ENCODE peak calls at places on chromosomes 6 and 20, in nine cellular contexts. P, X, W, A, U, Z, G, Q and S are unnamed samples. For H3K4me1, the result is how much of the 10 kb centered on the place peaks cover.

GRCh38 chr6:161694995-161695394 is 421.1 kb upstream of the AGPAT4 start:
- DNase-seq in P (peak), X (peak), W (no peak), A (no peak), U (no peak), Z (no peak), G (no peak), Q (no peak), S (no peak)

GRCh38 chr20:49430320-49430719 is 52.1 kb downstream of the KCNB1 start:
- DNase-seq in P (no peak), X (no peak), W (no peak), A (no peak), U (no peak), Z (no peak), G (no peak), Q (no peak), S (no peak)

GRCh38 chr6:168308390-168309144 is 11.0 kb downstream of the DACT2 start:
- DNase-seq in P (no peak), X (no peak), W (no peak), A (no peak), U (no peak), Z (no peak), G (no peak), Q (no peak), S (no peak)

GRCh38 chr20:49706548-49707517 is 6.8 kb downstream of the B4GALT5 start:
- DNase-seq in P (peak), X (no peak), W (no peak), A (no peak), U (no peak), Z (no peak), G (no peak), Q (no peak), S (no peak)

GRCh38 chr6:21438237-21438985 is 155.1 kb upstream of the SOX4 start:
- DNase-seq in P (no peak), X (no peak), W (no peak), A (no peak), U (no peak), Z (no peak), G (no peak), Q (no peak), S (no peak)

GRCh38 chr6:34237722-34238506 is 1.2 kb downstream of the HMGA1 start:
- DNase-seq in P (peak), X (peak), W (peak), A (peak), U (no peak), Z (no peak), G (peak), Q (peak), S (no peak)

GRCh38 chr6:152635949-152636674 is 1.1 kb downstream of the SYNE1 start:
- DNase-seq in P (peak), X (no peak), W (peak), A (peak), U (no peak), Z (no peak), G (peak), Q (peak), S (no peak)

GRCh38 chr6:36169023-36170007 is 27.2 kb upstream of the BRPF3 start:
- DNase-seq in P (no peak), X (no peak), W (no peak), A (no peak), U (no peak), Z (no peak), G (no peak), Q (no peak), S (no peak)

GRCh38 chr6:3359973-3360726 is 96.7 kb downstream of the SLC22A23 start:
- DNase-seq in P (no peak), X (no peak), W (no peak), A (no peak), U (no peak), Z (no peak), G (no peak), Q (no peak), S (no peak)

GRCh38 chr20:19074828-19075516 is 137.5 kb upstream of the SLC24A3 start:
- DNase-seq in P (peak), X (no peak), W (no peak), A (no peak), U (no peak), Z (peak), G (no peak), Q (no peak), S (no peak)

GRCh38 chr6:30331981-30332380 is 5.3 kb downstream of the TRIM39 start:
- DNase-seq in P (no peak), X (no peak), W (no peak), A (no peak), U (no peak), Z (no peak), G (no peak), Q (no peak), S (no peak)

GRCh38 chr6:40524797-40525584 is 62.2 kb downstream of the LRFN2 start:
- DNase-seq in P (no peak), X (no peak), W (no peak), A (no peak), U (no peak), Z (no peak), G (no peak), Q (no peak), S (no peak)

GRCh38 chr6:157755752-157756411 is 67.2 kb upstream of the SNX9 start:
- DNase-seq in P (no peak), X (no peak), W (no peak), A (no peak), U (no peak), Z (no peak), G (no peak), Q (no peak), S (no peak)

GRCh38 chr6:165231177-165231576 is 78.2 kb downstream of the C6orf118 start:
- DNase-seq in P (no peak), X (no peak), W (no peak), A (no peak), U (no peak), Z (no peak), G (no peak), Q (no peak), S (no peak)

GRCh38 chr6:100344321-100344720 is 120.4 kb downstream of the SIM1 start:
- DNase-seq in P (no peak), X (no peak), W (no peak), A (no peak), U (no peak), Z (no peak), G (no peak), Q (no peak), S (no peak)

GRCh38 chr6:28929887-28930620 is 6.3 kb upstream of the TRIM27 start:
- DNase-seq in P (no peak), X (no peak), W (no peak), A (no peak), U (no peak), Z (no peak), G (no peak), Q (no peak), S (no peak)

GRCh38 chr6:30888472-30889137 is 4.3 kb downstream of the DDR1 start:
- DNase-seq in P (peak), X (peak), W (no peak), A (no peak), U (no peak), Z (no peak), G (no peak), Q (peak), S (no peak)

GRCh38 chr6:86581833-86582232 is 355.5 kb upstream of the HTR1E start:
- DNase-seq in P (no peak), X (no peak), W (no peak), A (no peak), U (no peak), Z (no peak), G (no peak), Q (no peak), S (no peak)

GRCh38 chr20:47585087-47585747 is 83.5 kb downstream of the NCOA3 start:
- DNase-seq in P (no peak), X (no peak), W (no peak), A (peak), U (no peak), Z (no peak), G (peak), Q (no peak), S (no peak)

GRCh38 chr20:6039766-6040165 is 14.1 kb downstream of the LRRN4 start:
- DNase-seq in P (no peak), X (no peak), W (no peak), A (no peak), U (no peak), Z (no peak), G (no peak), Q (no peak), S (no peak)

GRCh38 chr6:165222315-165223025 is 86.9 kb downstream of the C6orf118 start:
- DNase-seq in P (no peak), X (no peak), W (no peak), A (no peak), U (no peak), Z (no peak), G (no peak), Q (no peak), S (no peak)

GRCh38 chr6:4776493-4776966 is 326 bp downstream of the CDYL start:
- DNase-seq in P (peak), X (no peak), W (peak), A (peak), U (no peak), Z (no peak), G (no peak), Q (no peak), S (no peak)

GRCh38 chr20:31764641-31765305 is 25.7 kb downstream of the TPX2 start:
- DNase-seq in P (no peak), X (no peak), W (no peak), A (no peak), U (no peak), Z (no peak), G (no peak), Q (peak), S (no peak)

GRCh38 chr6:6969761-6970223 is 138.0 kb upstream of the RREB1 start:
- DNase-seq in P (peak), X (peak), W (no peak), A (no peak), U (no peak), Z (no peak), G (no peak), Q (no peak), S (no peak)

GRCh38 chr20:29296256-29297230 is 1960.9 kb upstream of the DEFB115 start:
- DNase-seq in P (no peak), X (no peak), W (no peak), A (no peak), U (no peak), Z (no peak), G (no peak), Q (no peak), S (no peak)

GRCh38 chr6:38273325-38273724 is 366.4 kb downstream of the BTBD9 start:
- DNase-seq in P (no peak), X (no peak), W (no peak), A (no peak), U (no peak), Z (no peak), G (no peak), Q (peak), S (no peak)

GRCh38 chr6:53484409-53485280 is 60.3 kb downstream of the GCLC start:
- DNase-seq in P (peak), X (peak), W (peak), A (no peak), U (peak), Z (no peak), G (peak), Q (peak), S (peak)

GRCh38 chr6:48061630-48062029 is 49.4 kb downstream of the PTCHD4 start:
- DNase-seq in P (no peak), X (no peak), W (no peak), A (no peak), U (no peak), Z (no peak), G (no peak), Q (peak), S (no peak)

DNA sequence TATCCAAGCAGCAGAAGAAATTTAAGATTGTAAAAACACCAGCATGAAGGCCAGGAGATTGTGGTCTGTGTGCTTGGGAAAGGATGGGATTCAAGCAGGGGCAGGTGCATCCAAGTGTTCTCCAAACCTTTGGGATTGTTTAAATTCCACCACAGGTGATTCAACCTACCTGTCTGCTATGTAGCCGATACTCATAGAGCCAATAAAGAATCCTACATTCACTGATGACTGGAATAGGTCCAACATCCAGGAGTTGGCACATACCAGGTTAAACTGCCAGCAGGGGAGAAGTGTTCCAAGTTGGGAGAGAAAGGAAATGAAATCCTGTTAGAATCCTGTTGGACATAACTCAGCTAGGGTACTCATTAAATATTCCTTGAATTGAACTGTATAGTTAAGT is 2.2 kb downstream of the SLC22A2 start:
- DNase-seq in P (no peak), X (no peak), W (no peak), A (no peak), U (no peak), Z (no peak), G (no peak), Q (no peak), S (no peak)
- H3K4me1 ChIP-seq in P (under half), X (under half), W (under half), A (under half), U (under half), Z (under half), G (under half), Q (under half), S (under half)

DNA sequence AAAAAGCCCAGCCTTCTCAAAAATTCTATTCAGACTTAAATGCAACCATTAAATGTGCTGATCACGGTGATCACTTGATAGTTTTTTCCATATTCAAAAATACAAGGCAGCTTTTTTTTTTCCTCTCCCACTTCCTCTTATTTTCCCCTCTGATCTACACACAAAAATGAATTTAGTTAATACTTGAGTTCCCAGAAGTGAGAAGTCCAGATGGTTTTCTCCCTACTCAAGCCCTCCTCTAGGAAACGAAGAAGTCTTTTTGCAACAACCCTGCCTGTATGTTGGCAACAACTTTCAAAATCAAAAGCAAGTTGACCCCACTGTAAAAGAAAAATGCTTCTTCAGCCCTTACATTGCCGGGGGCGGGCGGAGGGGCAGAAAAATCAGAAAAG is 24.3 kb downstream of the ARHGAP18 start:
- DNase-seq in P (no peak), X (no peak), W (no peak), A (no peak), U (no peak), Z (no peak), G (no peak), Q (no peak), S (no peak)
- H3K4me1 ChIP-seq in P (under half), X (half or more), W (under half), A (half or more), U (under half), Z (under half), G (under half), Q (under half), S (under half)

DNA sequence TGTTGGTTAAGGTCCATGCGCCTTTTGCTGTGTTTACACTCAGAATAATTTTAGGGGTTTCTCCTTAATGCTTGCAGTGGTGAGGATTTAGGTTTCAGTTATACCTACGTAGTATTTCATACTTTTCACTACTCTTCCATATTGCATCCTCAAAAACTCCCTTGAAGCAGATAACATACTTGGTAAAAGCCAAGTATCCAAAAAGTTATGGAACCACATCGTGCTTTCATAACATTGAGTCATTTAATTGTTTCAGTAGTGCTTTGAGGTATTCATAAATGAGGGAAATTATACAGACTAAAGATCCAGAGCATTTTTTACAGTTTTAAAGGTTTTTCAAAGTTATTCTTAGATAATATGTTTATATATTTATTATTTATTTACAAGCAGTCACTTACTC is 4.0 kb upstream of the ATXN1 start:
- DNase-seq in P (no peak), X (no peak), W (no peak), A (no peak), U (no peak), Z (no peak), G (no peak), Q (no peak), S (no peak)
- H3K4me1 ChIP-seq in P (under half), X (under half), W (under half), A (under half), U (under half), Z (under half), G (under half), Q (under half), S (under half)

GRCh38 chr20:53642196-53643030 is 48.8 kb upstream of the ZNF217 start:
- DNase-seq in P (peak), X (peak), W (peak), A (no peak), U (peak), Z (no peak), G (no peak), Q (peak), S (peak)
- H3K4me1 ChIP-seq in P (under half), X (under half), W (under half), A (under half), U (under half), Z (under half), G (under half), Q (under half), S (under half)

GRCh38 chr6:150588862-150589499 is 10.7 kb upstream of the PLEKHG1 start:
- DNase-seq in P (no peak), X (no peak), W (no peak), A (no peak), U (no peak), Z (no peak), G (no peak), Q (no peak), S (no peak)

GRCh38 chr6:150592377-150592995 is 7.2 kb upstream of the PLEKHG1 start:
- DNase-seq in P (no peak), X (no peak), W (no peak), A (no peak), U (no peak), Z (no peak), G (no peak), Q (no peak), S (no peak)

GRCh38 chr6:150593119-150593518 is 6.6 kb upstream of the PLEKHG1 start:
- DNase-seq in P (no peak), X (no peak), W (no peak), A (no peak), U (no peak), Z (no peak), G (no peak), Q (no peak), S (no peak)

GRCh38 chr6:150589828-150590227 is 9.9 kb upstream of the PLEKHG1 start:
- DNase-seq in P (no peak), X (no peak), W (no peak), A (no peak), U (no peak), Z (no peak), G (no peak), Q (no peak), S (no peak)

DNA sequence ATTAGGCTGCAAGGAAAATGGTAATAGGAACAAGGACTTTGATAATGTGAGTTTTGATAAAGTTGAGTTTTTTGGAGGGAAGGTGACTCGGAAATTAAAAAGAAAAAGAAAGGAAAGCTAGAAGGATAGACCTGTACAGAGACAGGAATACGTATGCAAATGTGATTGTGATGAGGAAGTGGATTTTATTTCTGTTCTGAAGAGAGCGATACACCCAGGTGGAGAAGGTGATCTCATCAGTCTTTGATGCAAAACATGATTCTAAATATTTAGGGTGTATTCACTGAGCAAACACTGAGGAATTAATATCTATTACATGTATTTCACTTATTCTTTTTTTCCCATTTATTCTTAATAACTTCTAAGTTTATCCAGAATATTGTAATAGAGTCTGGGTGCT is 9.2 kb upstream of the PLEKHG1 start:
- DNase-seq in P (no peak), X (no peak), W (no peak), A (no peak), U (no peak), Z (no peak), G (no peak), Q (no peak), S (no peak)
- H3K4me1 ChIP-seq in P (under half), X (under half), W (under half), A (under half), U (under half), Z (under half), G (under half), Q (under half), S (under half)